ENCODE peak calls at places on chromosome 14, in nine cellular contexts. F, N, B, C, D, L, T, H and G are unnamed samples. For H3K4me1, the result is how much of the 10 kb centered on the place peaks cover.

GRCh38 chr14:96811265-96811664 is 14.1 kb downstream of the VRK1 start:
- DNase-seq in F (no peak), N (no peak), B (no peak), C (no peak), D (no peak), L (no peak), T (no peak), H (no peak), G (no peak)

GRCh38 chr14:61401461-61401860 is 80.1 kb downstream of the PRKCH start:
- DNase-seq in F (no peak), N (no peak), B (no peak), C (no peak), D (no peak), L (no peak), T (no peak), H (no peak), G (no peak)

GRCh38 chr14:24430143-24430681 is 458 bp downstream of the KHNYN start:
- DNase-seq in F (peak), N (peak), B (peak), C (peak), D (peak), L (peak), T (peak), H (peak), G (peak)

GRCh38 chr14:102415671-102416070 is 52.9 kb downstream of the TECPR2 start:
- DNase-seq in F (no peak), N (no peak), B (no peak), C (no peak), D (no peak), L (no peak), T (no peak), H (no peak), G (no peak)

GRCh38 chr14:52312872-52313492 is 1.1 kb upstream of the PTGER2 start:
- DNase-seq in F (no peak), N (no peak), B (no peak), C (no peak), D (no peak), L (no peak), T (no peak), H (no peak), G (peak)

GRCh38 chr14:24943024-24943423 is 106.9 kb downstream of the STXBP6 start:
- DNase-seq in F (peak), N (no peak), B (peak), C (no peak), D (no peak), L (peak), T (no peak), H (no peak), G (no peak)

GRCh38 chr14:76985540-76986260 is 42.8 kb downstream of the IRF2BPL start:
- DNase-seq in F (no peak), N (no peak), B (no peak), C (no peak), D (no peak), L (no peak), T (no peak), H (peak), G (no peak)

GRCh38 chr14:61315288-61315687 is 6.1 kb upstream of the PRKCH start:
- DNase-seq in F (no peak), N (no peak), B (no peak), C (no peak), D (no peak), L (no peak), T (no peak), H (no peak), G (no peak)

GRCh38 chr14:96217381-96217913 is 12.8 kb downstream of the BDKRB2 start:
- DNase-seq in F (no peak), N (no peak), B (no peak), C (no peak), D (no peak), L (no peak), T (no peak), H (no peak), G (no peak)

GRCh38 chr14:64292197-64292596 is 2.0 kb downstream of the ESR2 start:
- DNase-seq in F (no peak), N (no peak), B (no peak), C (no peak), D (no peak), L (no peak), T (no peak), H (no peak), G (no peak)

GRCh38 chr14:64289571-64289970 is 4.6 kb downstream of the ESR2 start:
- DNase-seq in F (no peak), N (no peak), B (no peak), C (no peak), D (no peak), L (no peak), T (no peak), H (no peak), G (no peak)

GRCh38 chr14:64294672-64295413 is 672 bp upstream of the ESR2 start:
- DNase-seq in F (peak), N (peak), B (peak), C (no peak), D (peak), L (peak), T (peak), H (peak), G (peak)

GRCh38 chr14:64296561-64296960 is 2.4 kb upstream of the ESR2 start:
- DNase-seq in F (no peak), N (no peak), B (no peak), C (no peak), D (peak), L (no peak), T (no peak), H (no peak), G (no peak)

DNA sequence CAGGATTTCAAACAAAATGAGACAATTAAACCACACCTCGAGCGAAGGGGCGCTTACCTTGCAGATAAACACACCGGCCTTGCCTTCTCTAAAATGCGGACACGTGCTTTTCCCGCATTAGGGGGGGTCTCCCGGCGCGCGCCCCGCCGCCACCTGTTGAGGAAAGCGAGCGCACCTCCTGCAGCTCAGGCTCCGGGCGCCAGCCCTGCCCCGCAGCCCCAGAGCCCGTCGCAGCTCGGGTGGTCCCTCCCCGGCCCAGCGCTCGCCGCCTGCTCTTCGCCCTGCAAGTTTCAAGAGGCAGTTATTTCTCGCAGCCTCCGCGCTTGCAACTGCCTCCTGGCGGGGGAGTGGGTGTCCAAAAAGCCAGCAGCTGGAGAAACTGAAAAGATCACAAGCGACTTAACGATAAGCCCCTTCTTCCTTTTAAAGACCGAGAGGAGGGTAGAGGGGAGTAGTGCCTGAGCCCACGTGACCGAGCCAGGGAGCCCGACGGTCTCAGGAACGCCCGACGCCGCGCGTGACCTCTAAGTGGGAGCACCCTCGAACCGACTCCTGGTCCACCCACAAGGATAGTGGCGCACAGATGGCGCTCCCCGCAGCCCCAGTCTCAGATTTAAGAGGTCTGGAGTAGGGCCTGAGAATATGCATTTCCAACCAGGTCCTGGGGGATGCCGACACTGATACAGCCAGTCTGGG is at the start of gene ESR2:
- DNase-seq in F (peak), N (no peak), B (peak), C (no peak), D (peak), L (peak), T (peak), H (peak), G (peak)
- TF ChIP-seq POLR2A in F (no peak), N (no peak), B (no peak), C (no peak), D (no peak), L (no peak), T (no peak), H (no peak), G (no peak)

GRCh38 chr14:23301288-23301968 is 1.2 kb downstream of the PPP1R3E start:
- DNase-seq in F (peak), N (peak), B (peak), C (peak), D (peak), L (peak), T (peak), H (peak), G (peak)
- H3K4me1 ChIP-seq in F (under half), N (half or more), B (under half), C (under half), D (under half), L (half or more), T (under half), H (under half), G (under half)

GRCh38 chr14:66228267-66228970 is 257.8 kb upstream of the CCDC196 start:
- DNase-seq in F (no peak), N (no peak), B (no peak), C (no peak), D (no peak), L (no peak), T (no peak), H (no peak), G (no peak)
- TF ChIP-seq POLR2A in F (no peak), N (no peak), B (no peak), C (no peak), D (no peak), L (no peak), T (no peak), H (no peak), G (no peak)

DNA sequence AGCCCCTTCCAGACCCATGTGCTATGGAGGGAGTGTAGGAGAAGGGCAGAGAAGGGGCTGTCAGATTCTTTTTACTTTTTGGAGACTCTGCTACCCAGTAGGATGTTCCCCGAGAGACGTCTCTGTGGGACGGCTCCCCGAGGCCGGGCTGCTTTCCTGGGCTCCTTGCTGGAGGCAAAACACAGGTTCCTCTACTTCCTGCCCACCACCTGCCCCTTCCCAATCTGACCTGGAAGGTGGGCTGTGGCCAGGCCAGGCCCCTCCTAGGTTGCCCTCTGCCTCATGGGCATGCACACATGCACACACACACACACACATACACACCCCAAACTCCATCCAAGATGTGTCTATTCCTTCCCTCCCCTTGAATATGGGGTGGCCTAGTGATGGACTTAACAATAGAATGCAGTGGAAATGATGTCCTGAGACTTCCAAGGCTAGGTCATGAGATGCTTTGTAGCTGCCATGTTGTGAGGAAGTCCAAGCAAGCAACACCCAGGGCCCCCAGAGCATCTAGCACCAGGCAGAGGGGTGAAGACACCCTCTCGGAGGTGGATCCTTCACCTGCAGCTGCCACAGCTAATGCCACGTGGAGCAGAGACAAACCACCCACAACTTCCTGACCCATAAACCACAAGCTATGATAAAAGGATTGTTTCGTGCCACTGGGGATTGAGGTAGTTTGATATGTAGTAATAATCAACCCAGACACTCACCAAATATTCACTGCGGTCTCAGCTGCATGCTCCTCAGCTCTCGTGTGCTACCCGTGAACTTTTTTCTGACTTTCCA is 1.6 kb upstream of the ASB2 start:
- DNase-seq in F (no peak), N (no peak), B (peak), C (no peak), D (no peak), L (no peak), T (no peak), H (no peak), G (no peak)
- H3K4me1 ChIP-seq in F (under half), N (half or more), B (under half), C (under half), D (under half), L (under half), T (under half), H (under half), G (under half)